ENCODE peak calls at places on chromosomes 3 and 15, in ten cellular contexts. One of them, this sample, is unnamed.

GRCh38 chr3:16270855-16271254 is 5.8 kb downstream of the OXNAD1 start:
- DNase-seq in osteocyte: no peak
- DNase-seq in HCT116: no peak
- DNase-seq in dorsolateral prefrontal cortex: no peak
- DNase-seq in foreskin melanocyte: no peak
- DNase-seq in stimulated activated CD8-positive, alpha-beta memory T cell treated with anti-CD3 and anti-CD28 coated beads, Interleukin-2, amount 100 ng/mL, for 48 hours: no peak
- DNase-seq in CD4-positive, CD25-positive, alpha-beta regulatory T cell: no peak
- DNase-seq in H4: no peak
- DNase-seq in NCI-H524 treated with DMSO at 0.1 percent for 48 hours: no peak
- DNase-seq in H9: no peak
- DNase-seq in this sample: no peak

GRCh38 chr15:82122754-82123400 is 77.1 kb upstream of the MEX3B start:
- DNase-seq in stimulated activated CD8-positive, alpha-beta memory T cell treated with anti-CD3 and anti-CD28 coated beads, Interleukin-2, amount 100 ng/mL, for 48 hours: no peak
- DNase-seq in H9: no peak
- DNase-seq in foreskin melanocyte: no peak
- DNase-seq in osteocyte: peak; percentile 88
- DNase-seq in dorsolateral prefrontal cortex: no peak
- DNase-seq in NCI-H524 treated with DMSO at 0.1 percent for 48 hours: no peak
- DNase-seq in CD4-positive, CD25-positive, alpha-beta regulatory T cell: no peak
- DNase-seq in HCT116: peak; percentile 58
- DNase-seq in H4: peak; percentile 73
- DNase-seq in this sample: no peak

GRCh38 chr3:67460841-67461240 is 193.6 kb downstream of the SUCLG2 start:
- DNase-seq in H4: no peak
- DNase-seq in osteocyte: no peak
- DNase-seq in CD4-positive, CD25-positive, alpha-beta regulatory T cell: no peak
- DNase-seq in HCT116: no peak
- DNase-seq in stimulated activated CD8-positive, alpha-beta memory T cell treated with anti-CD3 and anti-CD28 coated beads, Interleukin-2, amount 100 ng/mL, for 48 hours: no peak
- DNase-seq in foreskin melanocyte: no peak
- DNase-seq in dorsolateral prefrontal cortex: no peak
- DNase-seq in NCI-H524 treated with DMSO at 0.1 percent for 48 hours: no peak
- DNase-seq in H9: no peak
- DNase-seq in this sample: no peak

GRCh38 chr3:109098245-109098644 is 19.7 kb downstream of the MORC1 start:
- DNase-seq in H9: peak; percentile 66
- DNase-seq in dorsolateral prefrontal cortex: no peak
- DNase-seq in NCI-H524 treated with DMSO at 0.1 percent for 48 hours: peak; percentile 88
- DNase-seq in stimulated activated CD8-positive, alpha-beta memory T cell treated with anti-CD3 and anti-CD28 coated beads, Interleukin-2, amount 100 ng/mL, for 48 hours: no peak
- DNase-seq in CD4-positive, CD25-positive, alpha-beta regulatory T cell: no peak
- DNase-seq in osteocyte: no peak
- DNase-seq in HCT116: peak; percentile 50
- DNase-seq in H4: peak; percentile 14
- DNase-seq in foreskin melanocyte: no peak
- DNase-seq in this sample: no peak

GRCh38 chr15:51883436-51883835 is 54.0 kb downstream of the TMOD3 start:
- DNase-seq in osteocyte: no peak
- DNase-seq in foreskin melanocyte: no peak
- DNase-seq in NCI-H524 treated with DMSO at 0.1 percent for 48 hours: no peak
- DNase-seq in H4: no peak
- DNase-seq in dorsolateral prefrontal cortex: no peak
- DNase-seq in H9: no peak
- DNase-seq in HCT116: no peak
- DNase-seq in CD4-positive, CD25-positive, alpha-beta regulatory T cell: no peak
- DNase-seq in stimulated activated CD8-positive, alpha-beta memory T cell treated with anti-CD3 and anti-CD28 coated beads, Interleukin-2, amount 100 ng/mL, for 48 hours: no peak
- DNase-seq in this sample: no peak

GRCh38 chr3:77147836-77148578 is 108.1 kb downstream of the ROBO2 start:
- DNase-seq in foreskin melanocyte: no peak
- DNase-seq in dorsolateral prefrontal cortex: no peak
- DNase-seq in NCI-H524 treated with DMSO at 0.1 percent for 48 hours: no peak
- DNase-seq in H9: peak; percentile 41
- DNase-seq in HCT116: no peak
- DNase-seq in H4: no peak
- DNase-seq in stimulated activated CD8-positive, alpha-beta memory T cell treated with anti-CD3 and anti-CD28 coated beads, Interleukin-2, amount 100 ng/mL, for 48 hours: no peak
- DNase-seq in CD4-positive, CD25-positive, alpha-beta regulatory T cell: no peak
- DNase-seq in osteocyte: no peak
- DNase-seq in this sample: no peak

GRCh38 chr3:192514754-192515660 is 212.3 kb downstream of the FGF12 start:
- DNase-seq in CD4-positive, CD25-positive, alpha-beta regulatory T cell: no peak
- DNase-seq in H9: peak; percentile 89
- DNase-seq in osteocyte: no peak
- DNase-seq in stimulated activated CD8-positive, alpha-beta memory T cell treated with anti-CD3 and anti-CD28 coated beads, Interleukin-2, amount 100 ng/mL, for 48 hours: no peak
- DNase-seq in NCI-H524 treated with DMSO at 0.1 percent for 48 hours: peak; percentile 56
- DNase-seq in HCT116: no peak
- DNase-seq in H4: no peak
- DNase-seq in dorsolateral prefrontal cortex: peak; percentile 62
- DNase-seq in foreskin melanocyte: no peak
- DNase-seq in this sample: peak; percentile 2

GRCh38 chr3:124928333-124929202 is 6.0 kb downstream of the MUC13 start:
- DNase-seq in H9: peak; percentile 54
- DNase-seq in foreskin melanocyte: peak; percentile 50
- DNase-seq in HCT116: peak; percentile 60
- DNase-seq in H4: peak; percentile 74
- DNase-seq in NCI-H524 treated with DMSO at 0.1 percent for 48 hours: no peak
- DNase-seq in stimulated activated CD8-positive, alpha-beta memory T cell treated with anti-CD3 and anti-CD28 coated beads, Interleukin-2, amount 100 ng/mL, for 48 hours: peak; percentile 18
- DNase-seq in CD4-positive, CD25-positive, alpha-beta regulatory T cell: peak; percentile 43
- DNase-seq in dorsolateral prefrontal cortex: peak; percentile 45
- DNase-seq in osteocyte: no peak
- DNase-seq in this sample: peak; percentile 33

GRCh38 chr3:76765526-76765925 is 274.4 kb upstream of the ROBO2 start:
- DNase-seq in dorsolateral prefrontal cortex: no peak
- DNase-seq in HCT116: no peak
- DNase-seq in H9: no peak
- DNase-seq in H4: no peak
- DNase-seq in osteocyte: no peak
- DNase-seq in foreskin melanocyte: no peak
- DNase-seq in CD4-positive, CD25-positive, alpha-beta regulatory T cell: no peak
- DNase-seq in stimulated activated CD8-positive, alpha-beta memory T cell treated with anti-CD3 and anti-CD28 coated beads, Interleukin-2, amount 100 ng/mL, for 48 hours: no peak
- DNase-seq in NCI-H524 treated with DMSO at 0.1 percent for 48 hours: no peak
- DNase-seq in this sample: no peak

GRCh38 chr3:191302451-191302850 is 26.7 kb upstream of the CCDC50 start:
- DNase-seq in osteocyte: no peak
- DNase-seq in CD4-positive, CD25-positive, alpha-beta regulatory T cell: no peak
- DNase-seq in dorsolateral prefrontal cortex: no peak
- DNase-seq in foreskin melanocyte: no peak
- DNase-seq in H9: no peak
- DNase-seq in HCT116: no peak
- DNase-seq in NCI-H524 treated with DMSO at 0.1 percent for 48 hours: no peak
- DNase-seq in H4: no peak
- DNase-seq in stimulated activated CD8-positive, alpha-beta memory T cell treated with anti-CD3 and anti-CD28 coated beads, Interleukin-2, amount 100 ng/mL, for 48 hours: no peak
- DNase-seq in this sample: no peak

GRCh38 chr15:69414702-69415161 is 583 bp downstream of the KIF23 start:
- DNase-seq in foreskin melanocyte: peak; percentile 85
- DNase-seq in H9: peak; percentile 47
- DNase-seq in dorsolateral prefrontal cortex: no peak
- DNase-seq in H4: peak; percentile 81
- DNase-seq in CD4-positive, CD25-positive, alpha-beta regulatory T cell: peak; percentile 3
- DNase-seq in HCT116: peak; percentile 4
- DNase-seq in NCI-H524 treated with DMSO at 0.1 percent for 48 hours: no peak
- DNase-seq in osteocyte: no peak
- DNase-seq in stimulated activated CD8-positive, alpha-beta memory T cell treated with anti-CD3 and anti-CD28 coated beads, Interleukin-2, amount 100 ng/mL, for 48 hours: no peak
- DNase-seq in this sample: peak; percentile 5

GRCh38 chr15:23647001-23647295 is 719 bp downstream of the MAGEL2 start:
- DNase-seq in NCI-H524 treated with DMSO at 0.1 percent for 48 hours: no peak
- DNase-seq in CD4-positive, CD25-positive, alpha-beta regulatory T cell: no peak
- DNase-seq in H4: no peak
- DNase-seq in foreskin melanocyte: no peak
- DNase-seq in dorsolateral prefrontal cortex: no peak
- DNase-seq in stimulated activated CD8-positive, alpha-beta memory T cell treated with anti-CD3 and anti-CD28 coated beads, Interleukin-2, amount 100 ng/mL, for 48 hours: no peak
- DNase-seq in HCT116: no peak
- DNase-seq in osteocyte: no peak
- DNase-seq in H9: no peak
- DNase-seq in this sample: no peak

GRCh38 chr3:197516517-197516889 is 39.3 kb downstream of the BDH1 start:
- DNase-seq in H9: no peak
- DNase-seq in osteocyte: no peak
- DNase-seq in dorsolateral prefrontal cortex: no peak
- DNase-seq in CD4-positive, CD25-positive, alpha-beta regulatory T cell: no peak
- DNase-seq in foreskin melanocyte: no peak
- DNase-seq in H4: peak; percentile 89
- DNase-seq in NCI-H524 treated with DMSO at 0.1 percent for 48 hours: peak; percentile 95
- DNase-seq in stimulated activated CD8-positive, alpha-beta memory T cell treated with anti-CD3 and anti-CD28 coated beads, Interleukin-2, amount 100 ng/mL, for 48 hours: peak; percentile 28
- DNase-seq in HCT116: peak; percentile 83
- DNase-seq in this sample: no peak

GRCh38 chr15:67164401-67164791 is 90.1 kb downstream of the AAGAB start:
- DNase-seq in CD4-positive, CD25-positive, alpha-beta regulatory T cell: no peak
- DNase-seq in NCI-H524 treated with DMSO at 0.1 percent for 48 hours: no peak
- DNase-seq in H9: no peak
- DNase-seq in HCT116: no peak
- DNase-seq in foreskin melanocyte: no peak
- DNase-seq in H4: no peak
- DNase-seq in dorsolateral prefrontal cortex: no peak
- DNase-seq in stimulated activated CD8-positive, alpha-beta memory T cell treated with anti-CD3 and anti-CD28 coated beads, Interleukin-2, amount 100 ng/mL, for 48 hours: no peak
- DNase-seq in osteocyte: no peak
- DNase-seq in this sample: no peak

GRCh38 chr3:168671091-168671490 is 575.4 kb upstream of the GOLIM4 start:
- DNase-seq in H9: no peak
- DNase-seq in stimulated activated CD8-positive, alpha-beta memory T cell treated with anti-CD3 and anti-CD28 coated beads, Interleukin-2, amount 100 ng/mL, for 48 hours: no peak
- DNase-seq in H4: peak; percentile 78
- DNase-seq in osteocyte: no peak
- DNase-seq in NCI-H524 treated with DMSO at 0.1 percent for 48 hours: peak; percentile 31
- DNase-seq in dorsolateral prefrontal cortex: no peak
- DNase-seq in CD4-positive, CD25-positive, alpha-beta regulatory T cell: no peak
- DNase-seq in HCT116: no peak
- DNase-seq in foreskin melanocyte: no peak
- DNase-seq in this sample: no peak

GRCh38 chr3:112973325-112974177 is 1.4 kb downstream of the CD200R1 start:
- DNase-seq in foreskin melanocyte: no peak
- DNase-seq in CD4-positive, CD25-positive, alpha-beta regulatory T cell: peak; percentile 27
- DNase-seq in H9: no peak
- DNase-seq in H4: no peak
- DNase-seq in dorsolateral prefrontal cortex: no peak
- DNase-seq in stimulated activated CD8-positive, alpha-beta memory T cell treated with anti-CD3 and anti-CD28 coated beads, Interleukin-2, amount 100 ng/mL, for 48 hours: no peak
- DNase-seq in osteocyte: no peak
- DNase-seq in HCT116: no peak
- DNase-seq in NCI-H524 treated with DMSO at 0.1 percent for 48 hours: no peak
- DNase-seq in this sample: no peak

GRCh38 chr15:37517106-37517505 is 416.8 kb upstream of the MEIS2 start:
- DNase-seq in HCT116: no peak
- DNase-seq in osteocyte: no peak
- DNase-seq in H9: no peak
- DNase-seq in dorsolateral prefrontal cortex: no peak
- DNase-seq in stimulated activated CD8-positive, alpha-beta memory T cell treated with anti-CD3 and anti-CD28 coated beads, Interleukin-2, amount 100 ng/mL, for 48 hours: no peak
- DNase-seq in NCI-H524 treated with DMSO at 0.1 percent for 48 hours: no peak
- DNase-seq in H4: no peak
- DNase-seq in foreskin melanocyte: no peak
- DNase-seq in CD4-positive, CD25-positive, alpha-beta regulatory T cell: no peak
- DNase-seq in this sample: no peak

GRCh38 chr3:72347819-72348319 is 500.4 kb downstream of the SHQ1 start:
- DNase-seq in osteocyte: peak; percentile 95
- DNase-seq in HCT116: no peak
- DNase-seq in CD4-positive, CD25-positive, alpha-beta regulatory T cell: no peak
- DNase-seq in H4: peak; percentile 94
- DNase-seq in stimulated activated CD8-positive, alpha-beta memory T cell treated with anti-CD3 and anti-CD28 coated beads, Interleukin-2, amount 100 ng/mL, for 48 hours: peak; percentile 35
- DNase-seq in NCI-H524 treated with DMSO at 0.1 percent for 48 hours: no peak
- DNase-seq in H9: peak; percentile 78
- DNase-seq in foreskin melanocyte: peak; percentile 97
- DNase-seq in dorsolateral prefrontal cortex: no peak
- DNase-seq in this sample: no peak

GRCh38 chr3:78991656-78992055 is 776.1 kb downstream of the ROBO1 start:
- DNase-seq in NCI-H524 treated with DMSO at 0.1 percent for 48 hours: no peak
- DNase-seq in osteocyte: no peak
- DNase-seq in foreskin melanocyte: no peak
- DNase-seq in HCT116: no peak
- DNase-seq in H9: no peak
- DNase-seq in CD4-positive, CD25-positive, alpha-beta regulatory T cell: no peak
- DNase-seq in stimulated activated CD8-positive, alpha-beta memory T cell treated with anti-CD3 and anti-CD28 coated beads, Interleukin-2, amount 100 ng/mL, for 48 hours: no peak
- DNase-seq in H4: no peak
- DNase-seq in dorsolateral prefrontal cortex: no peak
- DNase-seq in this sample: no peak

GRCh38 chr3:48561045-48561736 is 2.4 kb downstream of the UCN2 start:
- DNase-seq in osteocyte: no peak
- DNase-seq in dorsolateral prefrontal cortex: no peak
- DNase-seq in foreskin melanocyte: peak; percentile 77
- DNase-seq in HCT116: no peak
- DNase-seq in H4: peak; percentile 49
- DNase-seq in CD4-positive, CD25-positive, alpha-beta regulatory T cell: no peak
- DNase-seq in H9: peak; percentile 88
- DNase-seq in NCI-H524 treated with DMSO at 0.1 percent for 48 hours: no peak
- DNase-seq in stimulated activated CD8-positive, alpha-beta memory T cell treated with anti-CD3 and anti-CD28 coated beads, Interleukin-2, amount 100 ng/mL, for 48 hours: no peak
- DNase-seq in this sample: no peak

GRCh38 chr3:74489393-74489792 is 125.1 kb downstream of the CNTN3 start:
- DNase-seq in NCI-H524 treated with DMSO at 0.1 percent for 48 hours: no peak
- DNase-seq in H4: no peak
- DNase-seq in HCT116: no peak
- DNase-seq in stimulated activated CD8-positive, alpha-beta memory T cell treated with anti-CD3 and anti-CD28 coated beads, Interleukin-2, amount 100 ng/mL, for 48 hours: no peak
- DNase-seq in dorsolateral prefrontal cortex: no peak
- DNase-seq in CD4-positive, CD25-positive, alpha-beta regulatory T cell: no peak
- DNase-seq in osteocyte: no peak
- DNase-seq in foreskin melanocyte: no peak
- DNase-seq in H9: no peak
- DNase-seq in this sample: no peak

GRCh38 chr15:42845581-42845980 is 75.0 kb downstream of the TTBK2 start:
- DNase-seq in H9: no peak
- DNase-seq in dorsolateral prefrontal cortex: no peak
- DNase-seq in H4: no peak
- DNase-seq in stimulated activated CD8-positive, alpha-beta memory T cell treated with anti-CD3 and anti-CD28 coated beads, Interleukin-2, amount 100 ng/mL, for 48 hours: no peak
- DNase-seq in CD4-positive, CD25-positive, alpha-beta regulatory T cell: no peak
- DNase-seq in foreskin melanocyte: no peak
- DNase-seq in HCT116: no peak
- DNase-seq in osteocyte: no peak
- DNase-seq in NCI-H524 treated with DMSO at 0.1 percent for 48 hours: no peak
- DNase-seq in this sample: no peak

GRCh38 chr3:49339593-49339946 is 283 bp downstream of the USP4 start:
- DNase-seq in H4: no peak
- DNase-seq in CD4-positive, CD25-positive, alpha-beta regulatory T cell: no peak
- DNase-seq in foreskin melanocyte: no peak
- DNase-seq in stimulated activated CD8-positive, alpha-beta memory T cell treated with anti-CD3 and anti-CD28 coated beads, Interleukin-2, amount 100 ng/mL, for 48 hours: peak; percentile 13
- DNase-seq in dorsolateral prefrontal cortex: no peak
- DNase-seq in HCT116: no peak
- DNase-seq in osteocyte: peak; percentile 84
- DNase-seq in H9: peak; percentile 69
- DNase-seq in NCI-H524 treated with DMSO at 0.1 percent for 48 hours: no peak
- DNase-seq in this sample: peak; percentile 30

GRCh38 chr15:63255485-63255990 is 21.9 kb upstream of the APH1B start:
- DNase-seq in dorsolateral prefrontal cortex: no peak
- DNase-seq in NCI-H524 treated with DMSO at 0.1 percent for 48 hours: no peak
- DNase-seq in H9: no peak
- DNase-seq in stimulated activated CD8-positive, alpha-beta memory T cell treated with anti-CD3 and anti-CD28 coated beads, Interleukin-2, amount 100 ng/mL, for 48 hours: no peak
- DNase-seq in H4: no peak
- DNase-seq in CD4-positive, CD25-positive, alpha-beta regulatory T cell: no peak
- DNase-seq in HCT116: no peak
- DNase-seq in foreskin melanocyte: no peak
- DNase-seq in osteocyte: no peak
- DNase-seq in this sample: no peak

GRCh38 chr3:77460326-77460725 is 420.4 kb downstream of the ROBO2 start:
- DNase-seq in H4: no peak
- DNase-seq in osteocyte: no peak
- DNase-seq in dorsolateral prefrontal cortex: no peak
- DNase-seq in NCI-H524 treated with DMSO at 0.1 percent for 48 hours: no peak
- DNase-seq in stimulated activated CD8-positive, alpha-beta memory T cell treated with anti-CD3 and anti-CD28 coated beads, Interleukin-2, amount 100 ng/mL, for 48 hours: no peak
- DNase-seq in foreskin melanocyte: no peak
- DNase-seq in CD4-positive, CD25-positive, alpha-beta regulatory T cell: no peak
- DNase-seq in H9: no peak
- DNase-seq in HCT116: no peak
- DNase-seq in this sample: no peak

GRCh38 chr15:89395996-89396395 is 61.4 kb upstream of the POLG start:
- DNase-seq in H4: peak; percentile 75
- DNase-seq in CD4-positive, CD25-positive, alpha-beta regulatory T cell: no peak
- DNase-seq in NCI-H524 treated with DMSO at 0.1 percent for 48 hours: no peak
- DNase-seq in osteocyte: no peak
- DNase-seq in foreskin melanocyte: no peak
- DNase-seq in H9: no peak
- DNase-seq in stimulated activated CD8-positive, alpha-beta memory T cell treated with anti-CD3 and anti-CD28 coated beads, Interleukin-2, amount 100 ng/mL, for 48 hours: no peak
- DNase-seq in HCT116: no peak
- DNase-seq in dorsolateral prefrontal cortex: no peak
- DNase-seq in this sample: no peak

GRCh38 chr3:120448707-120449650 is 1.8 kb downstream of the FSTL1 start:
- DNase-seq in H4: peak; percentile 62
- DNase-seq in H9: no peak
- DNase-seq in NCI-H524 treated with DMSO at 0.1 percent for 48 hours: no peak
- DNase-seq in dorsolateral prefrontal cortex: no peak
- DNase-seq in CD4-positive, CD25-positive, alpha-beta regulatory T cell: no peak
- DNase-seq in stimulated activated CD8-positive, alpha-beta memory T cell treated with anti-CD3 and anti-CD28 coated beads, Interleukin-2, amount 100 ng/mL, for 48 hours: no peak
- DNase-seq in foreskin melanocyte: no peak
- DNase-seq in osteocyte: no peak
- DNase-seq in HCT116: no peak
- DNase-seq in this sample: no peak

GRCh38 chr3:51963951-51964451 is 3.3 kb downstream of the PCBP4 start:
- DNase-seq in H4: no peak
- DNase-seq in NCI-H524 treated with DMSO at 0.1 percent for 48 hours: peak; percentile 84
- DNase-seq in foreskin melanocyte: no peak
- DNase-seq in HCT116: no peak
- DNase-seq in H9: no peak
- DNase-seq in stimulated activated CD8-positive, alpha-beta memory T cell treated with anti-CD3 and anti-CD28 coated beads, Interleukin-2, amount 100 ng/mL, for 48 hours: no peak
- DNase-seq in dorsolateral prefrontal cortex: peak; percentile 79
- DNase-seq in CD4-positive, CD25-positive, alpha-beta regulatory T cell: no peak
- DNase-seq in osteocyte: no peak
- DNase-seq in this sample: no peak

This sample was measured in memory B cell.